ENCODE peak calls at places on chromosomes 7 and 10, in nine cellular contexts. U is RWPE2; Q is A549; M is left ventricle myocardium inferior; D is SJSA1; Z is neural progenitor cell; J is mucosa of descending colon; P is effector memory CD4-positive, alpha-beta T cell; C is trophoblast cell. L is an unnamed sample.

GRCh38 chr10:71771821-71772617 is 1.3 kb downstream of the VSIR start:
- DNase-seq in D (peak; percentile 83), U (no peak), C (peak; percentile 39), Z (no peak), M (peak; percentile 72), P (peak; percentile 45), Q (peak; percentile 40), J (peak; percentile 62), L (no peak)

GRCh38 chr7:26858735-26859134 is 5.7 kb downstream of the SKAP2 start:
- DNase-seq in M (no peak), Q (no peak), Z (no peak), U (no peak), P (no peak), C (no peak), D (no peak), J (peak; percentile 46), L (peak; percentile 47)

GRCh38 chr7:40828686-40829085 is 693.9 kb downstream of the SUGCT start:
- DNase-seq in C (no peak), P (no peak), D (no peak), U (no peak), M (no peak), J (no peak), Q (no peak), Z (no peak), L (no peak)

GRCh38 chr10:127834791-127835190 is 58.0 kb downstream of the CLRN3 start:
- DNase-seq in P (no peak), U (no peak), Q (no peak), D (no peak), J (no peak), C (no peak), M (no peak), Z (no peak), L (no peak)

GRCh38 chr10:89414879-89415821 is 782 bp downstream of the IFIT5 start:
- DNase-seq in D (peak; percentile 68), Q (peak; percentile 59), J (peak; percentile 51), M (peak; percentile 40), Z (peak; percentile 60), C (peak; percentile 34), P (peak; percentile 24), U (peak; percentile 56), L (peak; percentile 72)

GRCh38 chr10:28137907-28138880 is 139.3 kb upstream of the ODAD2 start:
- DNase-seq in P (no peak), J (no peak), D (no peak), M (no peak), C (no peak), U (no peak), Q (no peak), Z (no peak), L (no peak)

GRCh38 chr7:45647967-45648670 is 74.0 kb downstream of the ADCY1 start:
- DNase-seq in D (no peak), M (no peak), Q (no peak), J (no peak), P (no peak), C (no peak), Z (no peak), U (peak; percentile 17), L (no peak)

GRCh38 chr10:51547941-51548340 is 151.5 kb downstream of the CSTF2T start:
- DNase-seq in J (no peak), U (no peak), M (no peak), P (no peak), Z (no peak), D (no peak), Q (no peak), C (no peak), L (no peak)

GRCh38 chr10:67853512-67853911 is 15.5 kb upstream of the DNAJC12 start:
- DNase-seq in P (no peak), U (no peak), C (no peak), M (no peak), Z (no peak), J (no peak), D (no peak), Q (no peak), L (no peak)

GRCh38 chr7:26278769-26279168 is 12.9 kb upstream of the SNX10 start:
- DNase-seq in Z (no peak), P (no peak), U (no peak), D (no peak), J (no peak), Q (peak; percentile 55), M (no peak), C (no peak), L (no peak)

GRCh38 chr7:47510192-47510591 is 71.7 kb downstream of the TNS3 start:
- DNase-seq in Q (no peak), P (no peak), D (no peak), Z (no peak), U (no peak), M (no peak), C (peak; percentile 70), J (no peak), L (no peak)

GRCh38 chr10:100642295-100642994 is 102.9 kb upstream of the PAX2 start:
- DNase-seq in D (no peak), P (no peak), U (no peak), M (no peak), C (no peak), Q (no peak), J (no peak), Z (peak; percentile 33), L (no peak)

GRCh38 chr10:21516270-21517131 is 9.0 kb downstream of the SKIDA1 start:
- DNase-seq in M (peak; percentile 62), P (no peak), C (peak; percentile 72), D (peak; percentile 64), U (peak; percentile 67), Q (no peak), Z (peak; percentile 75), J (peak; percentile 64), L (peak; percentile 68)

GRCh38 chr7:20089431-20089830 is 127.8 kb downstream of the MACC1 start:
- DNase-seq in M (no peak), Z (no peak), Q (no peak), C (no peak), J (no peak), P (no peak), U (no peak), D (no peak), L (no peak)

GRCh38 chr7:139886206-139886605 is 57.1 kb downstream of the TBXAS1 start:
- DNase-seq in J (no peak), C (no peak), P (no peak), U (no peak), M (no peak), Q (no peak), Z (no peak), D (no peak), L (no peak)

GRCh38 chr7:143978585-143978984 is 21.5 kb upstream of the OR6B1 start:
- DNase-seq in U (no peak), J (no peak), Q (no peak), P (no peak), C (no peak), Z (no peak), D (no peak), M (no peak), L (no peak)

GRCh38 chr10:6275022-6275997 is 72.6 kb downstream of the PFKFB3 start:
- DNase-seq in C (peak; percentile 100), D (peak; percentile 99), Q (peak; percentile 96), J (peak; percentile 69), M (peak; percentile 86), Z (peak; percentile 52), U (peak; percentile 96), P (peak; percentile 88), L (peak; percentile 94)

GRCh38 chr7:64914557-64914956 is 11.5 kb downstream of the ZNF273 start:
- DNase-seq in U (no peak), Q (no peak), M (no peak), Z (no peak), J (no peak), D (no peak), C (no peak), P (no peak), L (no peak)

GRCh38 chr10:53690556-53691240 is 918.1 kb upstream of the MBL2 start:
- DNase-seq in P (no peak), U (no peak), J (peak; percentile 9), Q (no peak), D (no peak), C (no peak), Z (no peak), M (no peak), L (no peak)

GRCh38 chr10:34814228-34815173 is 595 bp downstream of the PARD3 start:
- DNase-seq in M (peak; percentile 57), Q (peak; percentile 59), U (no peak), J (peak; percentile 71), D (no peak), Z (peak; percentile 80), P (no peak), C (no peak), L (peak; percentile 61)

GRCh38 chr7:95605275-95605674 is 9.0 kb upstream of the PDK4 start:
- DNase-seq in J (no peak), Q (no peak), Z (no peak), D (no peak), M (no peak), U (no peak), P (no peak), C (no peak), L (peak; percentile 42)
- H3K4me1 ChIP-seq in J (peaks cover 35% of the 10 kb centered on the region), Q (peaks cover 27% of the 10 kb centered on the region), Z (peaks cover 6% of the 10 kb centered on the region), D (peaks cover 21% of the 10 kb centered on the region), M (peaks cover 50% of the 10 kb centered on the region), U (peaks cover 13% of the 10 kb centered on the region), P (no peaks in the 10 kb centered on the region), C (peaks cover 2% of the 10 kb centered on the region), L (peaks cover 32% of the 10 kb centered on the region)

GRCh38 chr10:97685395-97685958 is 1.6 kb downstream of the AVPI1 start:
- DNase-seq in U (peak; percentile 74), Z (peak; percentile 52), Q (peak; percentile 76), P (no peak), M (no peak), C (peak; percentile 40), J (peak; percentile 63), D (no peak), L (no peak)
- H3K4me1 ChIP-seq in U (peaks cover 38% of the 10 kb centered on the region), Z (peaks cover 11% of the 10 kb centered on the region), Q (peaks cover 67% of the 10 kb centered on the region), P (peaks cover 10% of the 10 kb centered on the region), M (peaks cover 63% of the 10 kb centered on the region), C (peaks cover 16% of the 10 kb centered on the region), J (peaks cover 37% of the 10 kb centered on the region), D (peaks cover 45% of the 10 kb centered on the region), L (peaks cover 4% of the 10 kb centered on the region)

DNA sequence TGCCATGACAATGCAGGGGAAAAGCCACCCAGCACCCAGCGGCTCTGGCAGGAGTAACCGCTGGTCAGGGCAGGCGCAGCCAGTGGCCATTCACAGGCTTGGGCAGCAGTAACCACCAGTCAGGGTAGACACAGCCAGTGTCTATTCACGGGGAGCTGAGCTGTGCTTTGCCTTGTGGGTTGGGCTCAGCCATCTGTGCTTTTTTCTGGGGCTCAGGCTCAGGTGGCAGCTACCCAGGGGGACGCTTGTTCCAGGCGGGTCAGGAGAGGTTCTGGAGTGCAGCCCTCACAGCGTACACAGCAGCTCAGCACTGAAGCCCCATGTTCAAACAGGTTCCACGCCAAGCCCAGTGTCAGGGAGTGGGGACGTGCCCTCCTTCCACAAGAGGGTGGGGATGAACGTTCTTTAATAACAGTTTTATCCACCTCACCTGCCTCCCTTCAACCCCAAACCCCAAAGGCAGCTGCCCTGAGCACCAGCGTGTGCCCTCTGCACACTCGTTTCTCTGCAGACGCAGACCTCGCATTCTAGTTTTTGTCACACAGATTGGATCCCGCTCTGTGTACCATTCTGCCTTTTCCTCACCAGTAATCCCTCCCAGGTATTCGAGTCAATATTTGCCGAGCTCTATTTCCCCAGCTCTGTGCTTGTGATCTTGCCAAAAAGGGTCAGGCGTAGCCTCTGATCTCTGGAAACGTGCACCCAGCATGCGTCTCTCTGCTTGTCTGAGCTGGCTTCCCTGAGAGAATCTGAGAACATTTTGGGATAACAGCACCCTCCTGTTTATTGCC is 28.7 kb downstream of the FOXL3 start:
- DNase-seq in Z (no peak), M (no peak), Q (no peak), P (no peak), U (peak; percentile 41), J (peak; percentile 77), D (no peak), C (no peak), L (no peak)
- H3K4me1 ChIP-seq in Z (peaks cover 11% of the 10 kb centered on the region), M (peaks cover 22% of the 10 kb centered on the region), Q (no peaks in the 10 kb centered on the region), P (no peaks in the 10 kb centered on the region), U (no peaks in the 10 kb centered on the region), J (peaks cover 54% of the 10 kb centered on the region), D (no peaks in the 10 kb centered on the region), C (no peaks in the 10 kb centered on the region), L (no peaks in the 10 kb centered on the region)

GRCh38 chr10:124064676-124065075 is 28.7 kb downstream of the CHST15 start:
- DNase-seq in U (no peak), Z (no peak), C (no peak), M (no peak), P (no peak), J (no peak), Q (no peak), D (no peak), L (no peak)
- H3K4me1 ChIP-seq in U (peaks cover 38% of the 10 kb centered on the region), Z (peaks cover 34% of the 10 kb centered on the region), C (peaks cover 7% of the 10 kb centered on the region), M (peaks cover 10% of the 10 kb centered on the region), P (no peaks in the 10 kb centered on the region), J (peaks cover 2% of the 10 kb centered on the region), Q (peaks cover 16% of the 10 kb centered on the region), D (peaks cover 9% of the 10 kb centered on the region), L (peaks cover 13% of the 10 kb centered on the region)